ENCODE peak calls at places on chromosomes 11 and 22, in five cellular contexts. One of them, this sample, is unnamed. For H3K4me1, the result is how much of the 10 kb centered on the place peaks cover.

GRCh38 chr11:104588975-104589374 is 309.3 kb downstream of the CASP12 start:
- DNase-seq in ovary: no peak
- DNase-seq in GM23248: no peak
- DNase-seq in PC-9: no peak
- DNase-seq in Peyer's patch: no peak
- DNase-seq in this sample: no peak

GRCh38 chr22:31923166-31923565 is 21.2 kb upstream of the YWHAH start:
- DNase-seq in ovary: no peak
- DNase-seq in GM23248: no peak
- DNase-seq in PC-9: no peak
- DNase-seq in Peyer's patch: no peak
- DNase-seq in this sample: no peak

GRCh38 chr22:41469218-41469851 is 418 bp downstream of the ACO2 start:
- DNase-seq in ovary: no peak
- DNase-seq in GM23248: no peak
- DNase-seq in PC-9: peak
- DNase-seq in Peyer's patch: no peak
- DNase-seq in this sample: no peak

GRCh38 chr22:33299245-33299956 is 241.2 kb upstream of the SYN3 start:
- DNase-seq in ovary: no peak
- DNase-seq in GM23248: no peak
- DNase-seq in PC-9: no peak
- DNase-seq in Peyer's patch: no peak
- DNase-seq in this sample: no peak

GRCh38 chr11:12290477-12290922 is 86.9 kb upstream of the PARVA start:
- DNase-seq in ovary: no peak
- DNase-seq in GM23248: no peak
- DNase-seq in PC-9: no peak
- DNase-seq in Peyer's patch: no peak
- DNase-seq in this sample: no peak

GRCh38 chr22:49015993-49016908 is 811.4 kb downstream of the BRD1 start:
- DNase-seq in ovary: no peak
- DNase-seq in GM23248: no peak
- DNase-seq in PC-9: no peak
- DNase-seq in Peyer's patch: no peak
- DNase-seq in this sample: no peak

GRCh38 chr22:16917144-16918003 is 90.6 kb downstream of the GAB4 start:
- DNase-seq in ovary: peak
- DNase-seq in GM23248: peak
- DNase-seq in PC-9: no peak
- DNase-seq in Peyer's patch: peak
- DNase-seq in this sample: peak

GRCh38 chr11:17542249-17542648 is 2.0 kb downstream of the USH1C start:
- DNase-seq in ovary: no peak
- DNase-seq in GM23248: no peak
- DNase-seq in PC-9: no peak
- DNase-seq in Peyer's patch: peak
- DNase-seq in this sample: no peak

GRCh38 chr11:1336836-1337646 is 27.6 kb upstream of the TOLLIP start:
- DNase-seq in ovary: peak
- DNase-seq in GM23248: peak
- DNase-seq in PC-9: no peak
- DNase-seq in Peyer's patch: peak
- DNase-seq in this sample: no peak

GRCh38 chr11:35334385-35335090 is 84.8 kb downstream of the SLC1A2 start:
- DNase-seq in ovary: no peak
- DNase-seq in GM23248: peak
- DNase-seq in PC-9: no peak
- DNase-seq in Peyer's patch: no peak
- DNase-seq in this sample: no peak

GRCh38 chr11:86360775-86361395 is 13.8 kb upstream of the CCDC81 start:
- DNase-seq in ovary: no peak
- DNase-seq in GM23248: peak
- DNase-seq in PC-9: peak
- DNase-seq in Peyer's patch: no peak
- DNase-seq in this sample: no peak

GRCh38 chr11:62402226-62402625 is 16.6 kb upstream of the SCGB1A1 start:
- DNase-seq in ovary: peak
- DNase-seq in GM23248: peak
- DNase-seq in PC-9: no peak
- DNase-seq in Peyer's patch: no peak
- DNase-seq in this sample: peak

GRCh38 chr22:42439821-42440674 is 7.8 kb upstream of the NFAM1 start:
- DNase-seq in ovary: no peak
- DNase-seq in GM23248: peak
- DNase-seq in PC-9: no peak
- DNase-seq in Peyer's patch: no peak
- DNase-seq in this sample: no peak

DNA sequence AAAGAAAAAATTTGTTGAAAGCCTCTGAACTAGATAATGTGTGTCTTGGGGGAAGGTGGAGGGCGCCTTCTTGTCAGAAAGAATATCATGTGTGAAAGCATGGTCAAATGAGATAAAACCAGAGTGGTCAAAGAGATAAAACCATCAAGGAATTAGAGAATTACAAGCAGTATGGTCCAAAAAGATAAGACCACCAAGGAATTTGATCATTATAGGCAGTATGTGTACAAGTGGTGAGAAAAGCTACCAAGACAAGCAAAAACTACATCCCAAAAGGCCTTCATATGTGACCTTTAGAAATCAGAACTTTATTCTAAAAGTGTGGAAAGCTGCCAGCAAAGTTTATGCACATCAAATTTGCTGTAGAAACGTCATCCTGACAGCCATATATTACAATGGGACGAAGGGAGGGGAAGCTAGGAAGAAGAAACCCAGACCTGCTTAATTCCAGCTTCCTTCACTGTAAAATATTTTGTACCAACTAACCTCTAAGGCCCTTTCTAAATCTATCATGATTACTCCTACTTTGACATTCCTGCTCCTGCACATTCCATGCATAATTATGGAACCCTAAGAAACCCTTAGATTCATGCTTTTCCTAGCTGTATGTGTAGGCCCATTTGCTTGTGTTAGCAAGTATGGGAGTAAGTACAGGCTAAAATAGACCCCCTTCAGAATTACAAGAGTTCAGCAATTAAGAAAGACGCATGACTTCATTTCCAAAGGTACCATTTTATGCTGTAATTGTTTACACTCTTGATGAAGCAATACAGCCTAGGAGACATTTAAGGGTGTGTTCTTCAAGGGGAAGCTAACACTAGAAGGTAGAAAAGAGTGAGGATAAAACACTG is 51.6 kb downstream of the LGR4 start:
- DNase-seq in ovary: no peak
- DNase-seq in GM23248: no peak
- DNase-seq in PC-9: no peak
- DNase-seq in Peyer's patch: no peak
- DNase-seq in this sample: no peak
- H3K4me1 ChIP-seq in ovary: under half
- H3K4me1 ChIP-seq in GM23248: under half
- H3K4me1 ChIP-seq in PC-9: under half
- H3K4me1 ChIP-seq in Peyer's patch: under half
- H3K4me1 ChIP-seq in this sample: under half

DNA sequence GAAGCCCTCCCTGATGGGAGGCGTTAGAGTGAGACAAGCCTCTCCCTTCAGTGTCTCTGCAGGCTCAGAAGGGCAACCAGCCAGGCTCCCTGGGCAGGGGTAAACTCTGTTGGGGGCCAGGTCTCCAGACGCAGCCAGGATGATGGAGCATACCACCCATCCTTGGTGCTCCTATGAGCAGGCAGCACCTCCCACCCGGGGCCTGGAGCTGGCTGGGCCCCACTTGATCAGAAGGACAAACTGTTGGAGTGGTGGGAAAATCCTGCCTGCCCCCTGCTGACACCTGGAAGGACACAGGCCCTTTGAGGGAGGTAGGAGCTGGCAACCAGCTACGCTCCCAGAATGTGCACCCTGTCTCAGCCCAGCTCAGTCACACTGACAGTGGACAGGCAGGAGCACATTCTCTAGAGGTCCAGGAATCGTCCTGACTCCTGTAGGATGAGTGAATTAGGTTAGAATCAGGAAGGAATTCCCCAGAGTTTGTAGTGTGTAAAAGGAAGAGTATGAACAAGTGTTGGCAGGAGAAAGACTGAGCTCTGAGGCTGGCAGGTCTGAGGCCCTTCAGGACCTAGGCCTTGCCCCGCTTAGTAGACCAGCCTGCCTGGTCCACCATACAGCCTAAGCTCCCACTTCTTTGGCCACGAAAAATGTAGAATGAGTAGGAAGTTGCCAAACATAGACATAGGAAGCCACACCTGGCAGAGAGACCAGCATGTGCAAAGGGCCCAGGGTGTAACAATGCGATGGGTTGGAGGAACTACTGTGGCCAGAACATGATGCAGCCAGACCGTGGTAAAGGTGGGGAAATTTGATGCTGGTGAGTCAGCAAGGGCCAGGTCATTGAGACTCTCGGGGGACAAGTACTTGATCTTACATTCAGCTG is 19.1 kb downstream of the ARHGEF17 start:
- DNase-seq in ovary: no peak
- DNase-seq in GM23248: peak
- DNase-seq in PC-9: peak
- DNase-seq in Peyer's patch: no peak
- DNase-seq in this sample: no peak
- H3K4me1 ChIP-seq in ovary: under half
- H3K4me1 ChIP-seq in GM23248: half or more
- H3K4me1 ChIP-seq in PC-9: under half
- H3K4me1 ChIP-seq in Peyer's patch: under half
- H3K4me1 ChIP-seq in this sample: under half

GRCh38 chr11:72070486-72070885 is 9.9 kb downstream of the NUMA1 start:
- DNase-seq in ovary: no peak
- DNase-seq in GM23248: no peak
- DNase-seq in PC-9: no peak
- DNase-seq in Peyer's patch: no peak
- DNase-seq in this sample: no peak
- H3K4me1 ChIP-seq in ovary: under half
- H3K4me1 ChIP-seq in GM23248: half or more
- H3K4me1 ChIP-seq in PC-9: half or more
- H3K4me1 ChIP-seq in Peyer's patch: under half
- H3K4me1 ChIP-seq in this sample: under half

DNA sequence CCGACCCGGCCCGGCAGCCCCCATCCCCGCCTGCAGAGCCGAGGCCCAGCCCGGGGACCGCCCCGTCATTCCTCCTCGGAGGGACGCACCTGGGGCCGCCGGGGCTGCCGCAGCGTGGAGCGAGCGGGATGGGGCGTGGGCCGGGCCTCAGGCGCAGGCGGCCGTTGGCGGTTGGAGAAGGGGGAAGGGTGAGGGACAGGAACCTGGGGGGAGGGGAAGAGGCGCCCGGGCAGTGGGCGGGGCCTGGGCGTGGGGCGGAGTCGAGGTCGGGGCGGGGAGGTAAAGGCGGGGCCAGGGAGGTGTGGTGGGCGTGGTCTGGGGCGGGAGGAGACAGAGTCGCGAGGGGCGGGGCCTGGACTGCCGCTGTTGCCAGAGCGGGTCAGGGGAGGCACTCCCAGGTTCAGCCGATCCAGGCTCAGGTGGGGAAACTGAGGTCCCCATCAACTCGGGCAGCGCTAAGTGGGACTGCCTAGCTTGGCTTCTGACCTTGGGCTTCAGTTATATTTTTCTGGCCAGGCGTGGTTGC is at the start of gene TESMIN:
- DNase-seq in ovary: peak
- DNase-seq in GM23248: peak
- DNase-seq in PC-9: peak
- DNase-seq in Peyer's patch: peak
- DNase-seq in this sample: peak
- H3K4me1 ChIP-seq in ovary: under half
- H3K4me1 ChIP-seq in GM23248: under half
- H3K4me1 ChIP-seq in PC-9: under half
- H3K4me1 ChIP-seq in Peyer's patch: under half
- H3K4me1 ChIP-seq in this sample: under half

GRCh38 chr11:119319136-119319701 is 2.3 kb upstream of the MCAM start:
- DNase-seq in ovary: no peak
- DNase-seq in GM23248: no peak
- DNase-seq in PC-9: no peak
- DNase-seq in Peyer's patch: no peak
- DNase-seq in this sample: no peak
- H3K4me1 ChIP-seq in ovary: under half
- H3K4me1 ChIP-seq in GM23248: under half
- H3K4me1 ChIP-seq in PC-9: under half
- H3K4me1 ChIP-seq in Peyer's patch: under half
- H3K4me1 ChIP-seq in this sample: under half

GRCh38 chr11:95148938-95149337 is 59.3 kb downstream of the ENDOD1 start:
- DNase-seq in ovary: no peak
- DNase-seq in GM23248: no peak
- DNase-seq in PC-9: no peak
- DNase-seq in Peyer's patch: no peak
- DNase-seq in this sample: no peak
- H3K4me1 ChIP-seq in ovary: under half
- H3K4me1 ChIP-seq in GM23248: under half
- H3K4me1 ChIP-seq in PC-9: under half
- H3K4me1 ChIP-seq in Peyer's patch: under half
- H3K4me1 ChIP-seq in this sample: under half

DNA sequence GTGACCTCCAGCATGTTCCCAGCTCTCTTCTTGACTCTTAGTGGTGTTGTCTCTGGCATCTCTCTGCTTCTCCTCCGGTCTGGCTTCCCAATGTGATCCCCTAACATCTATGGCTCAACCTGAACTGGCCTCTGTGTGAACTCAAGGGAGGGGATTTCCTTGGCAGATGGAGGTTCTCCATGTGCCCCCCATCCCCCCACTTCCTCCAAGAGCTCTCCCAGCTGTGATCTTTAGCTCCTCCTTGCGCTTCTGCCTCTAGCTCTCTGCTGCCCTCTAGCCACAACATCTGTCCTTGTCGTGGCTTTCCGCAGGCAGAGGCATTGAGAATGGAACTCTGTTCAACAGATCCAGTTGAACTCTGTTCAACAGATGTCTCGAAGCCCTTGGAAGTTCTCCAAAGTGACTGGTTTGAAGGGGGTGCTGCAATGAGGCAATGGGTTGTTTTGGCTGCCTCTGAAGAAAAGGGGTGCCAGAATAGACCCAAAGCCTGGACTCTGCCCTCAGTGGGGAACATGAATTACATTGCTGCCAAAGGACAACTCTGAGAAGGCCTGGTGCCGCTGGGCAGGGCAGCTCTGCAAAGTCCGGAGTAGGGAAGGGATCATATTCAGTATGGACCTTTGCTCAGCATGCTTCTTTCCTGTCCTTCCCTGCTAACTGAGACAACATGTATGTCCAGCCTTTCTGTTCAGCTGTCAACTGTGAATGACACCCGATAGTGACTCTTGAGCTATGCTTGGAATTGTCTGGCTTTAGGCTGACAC is 61.9 kb downstream of the ADM start:
- DNase-seq in ovary: peak
- DNase-seq in GM23248: peak
- DNase-seq in PC-9: peak
- DNase-seq in Peyer's patch: peak
- DNase-seq in this sample: peak
- H3K4me1 ChIP-seq in ovary: under half
- H3K4me1 ChIP-seq in GM23248: under half
- H3K4me1 ChIP-seq in PC-9: under half
- H3K4me1 ChIP-seq in Peyer's patch: under half
- H3K4me1 ChIP-seq in this sample: under half

GRCh38 chr11:10537587-10537986 is 3.4 kb downstream of the RNF141 start:
- DNase-seq in ovary: no peak
- DNase-seq in GM23248: no peak
- DNase-seq in PC-9: no peak
- DNase-seq in Peyer's patch: no peak
- DNase-seq in this sample: no peak
- H3K4me1 ChIP-seq in ovary: under half
- H3K4me1 ChIP-seq in GM23248: under half
- H3K4me1 ChIP-seq in PC-9: under half
- H3K4me1 ChIP-seq in Peyer's patch: under half
- H3K4me1 ChIP-seq in this sample: under half